ENCODE peak calls at places on chromosomes 3 and 15, in four cellular contexts. W is stomach, Z is RWPE1, V is foreskin fibroblast. O is an unnamed sample.

GRCh38 chr15:44087578-44088190 is 107.4 kb downstream of the FRMD5 start:
- DNase-seq in W (no peak), Z (peak; percentile 85), V (peak; percentile 87), O (no peak)

GRCh38 chr3:12175137-12175593 is 16.5 kb upstream of the TIMP4 start:
- DNase-seq in W (no peak), Z (no peak), V (peak; percentile 68), O (no peak)

GRCh38 chr15:40754883-40755815 is at the start of gene RMDN3:
- DNase-seq in W (peak; percentile 94), Z (peak; percentile 91), V (peak; percentile 97), O (peak; percentile 90)

GRCh38 chr3:86814918-86815655 is 175.9 kb downstream of the VGLL3 start:
- DNase-seq in W (no peak), Z (no peak), V (peak; percentile 38), O (no peak)

GRCh38 chr3:55207744-55208143 is 279.4 kb downstream of the WNT5A start:
- DNase-seq in W (no peak), Z (no peak), V (no peak), O (no peak)

GRCh38 chr15:81062937-81063336 is 62.2 kb downstream of the TLNRD1 start:
- DNase-seq in W (no peak), Z (no peak), V (no peak), O (no peak)

GRCh38 chr3:181534881-181535280 is 176.8 kb upstream of the SOX2 start:
- DNase-seq in W (no peak), Z (no peak), V (no peak), O (no peak)

GRCh38 chr15:55402707-55403106 is 5.5 kb downstream of the CCPG1 start:
- DNase-seq in W (no peak), Z (no peak), V (peak; percentile 7), O (no peak)

GRCh38 chr3:58214484-58215316 is 3.9 kb upstream of the DNASE1L3 start:
- DNase-seq in W (no peak), Z (peak; percentile 76), V (peak; percentile 41), O (no peak)

GRCh38 chr15:23599053-23599452 is 33.6 kb downstream of the MKRN3 start:
- DNase-seq in W (no peak), Z (no peak), V (no peak), O (no peak)

GRCh38 chr3:102229062-102229655 is 205.7 kb upstream of the ZPLD1 start:
- DNase-seq in W (peak; percentile 80), Z (peak; percentile 60), V (peak; percentile 86), O (peak; percentile 77)

GRCh38 chr15:28953573-28954195 is 67.9 kb downstream of the APBA2 start:
- DNase-seq in W (no peak), Z (no peak), V (no peak), O (no peak)

GRCh38 chr3:11944052-11944673 is 60.0 kb upstream of the SYN2 start:
- DNase-seq in W (peak; percentile 28), Z (peak; percentile 25), V (peak; percentile 53), O (peak; percentile 28)

GRCh38 chr3:13420817-13421755 is 964 bp upstream of the NUP210 start:
- DNase-seq in W (peak; percentile 30), Z (no peak), V (no peak), O (no peak)

GRCh38 chr3:139794469-139795265 is 116.9 kb upstream of the NMNAT3 start:
- DNase-seq in W (no peak), Z (no peak), V (no peak), O (no peak)

GRCh38 chr3:65971281-65972252 is 67.2 kb downstream of the MAGI1 start:
- DNase-seq in W (no peak), Z (no peak), V (peak; percentile 49), O (no peak)

GRCh38 chr3:141331370-141332318 is 36.7 kb upstream of the ZBTB38 start:
- DNase-seq in W (no peak), Z (peak; percentile 59), V (peak; percentile 99), O (peak; percentile 62)

GRCh38 chr3:173395412-173396181 is 1.9 kb upstream of the NLGN1 start:
- DNase-seq in W (peak; percentile 78), Z (peak; percentile 64), V (peak; percentile 94), O (peak; percentile 88)

GRCh38 chr3:110027446-110027845 is 690.1 kb upstream of the DPPA4 start:
- DNase-seq in W (no peak), Z (peak; percentile 18), V (peak; percentile 69), O (peak; percentile 0)

GRCh38 chr3:195086885-195087284 is 184.1 kb downstream of the XXYLT1 start:
- DNase-seq in W (no peak), Z (no peak), V (no peak), O (no peak)

GRCh38 chr15:73522011-73522410 is 79.0 kb downstream of the REC114 start:
- DNase-seq in W (no peak), Z (no peak), V (no peak), O (no peak)

GRCh38 chr15:84926491-84927220 is 42.2 kb downstream of the SLC28A1 start:
- DNase-seq in W (no peak), Z (no peak), V (peak; percentile 16), O (no peak)

GRCh38 chr15:68042156-68042854 is 11.8 kb upstream of the PIAS1 start:
- DNase-seq in W (no peak), Z (no peak), V (no peak), O (no peak)

GRCh38 chr3:46566040-46566631 is at the start of gene LRRC2:
- DNase-seq in W (peak; percentile 73), Z (peak; percentile 17), V (peak; percentile 73), O (no peak)

DNA sequence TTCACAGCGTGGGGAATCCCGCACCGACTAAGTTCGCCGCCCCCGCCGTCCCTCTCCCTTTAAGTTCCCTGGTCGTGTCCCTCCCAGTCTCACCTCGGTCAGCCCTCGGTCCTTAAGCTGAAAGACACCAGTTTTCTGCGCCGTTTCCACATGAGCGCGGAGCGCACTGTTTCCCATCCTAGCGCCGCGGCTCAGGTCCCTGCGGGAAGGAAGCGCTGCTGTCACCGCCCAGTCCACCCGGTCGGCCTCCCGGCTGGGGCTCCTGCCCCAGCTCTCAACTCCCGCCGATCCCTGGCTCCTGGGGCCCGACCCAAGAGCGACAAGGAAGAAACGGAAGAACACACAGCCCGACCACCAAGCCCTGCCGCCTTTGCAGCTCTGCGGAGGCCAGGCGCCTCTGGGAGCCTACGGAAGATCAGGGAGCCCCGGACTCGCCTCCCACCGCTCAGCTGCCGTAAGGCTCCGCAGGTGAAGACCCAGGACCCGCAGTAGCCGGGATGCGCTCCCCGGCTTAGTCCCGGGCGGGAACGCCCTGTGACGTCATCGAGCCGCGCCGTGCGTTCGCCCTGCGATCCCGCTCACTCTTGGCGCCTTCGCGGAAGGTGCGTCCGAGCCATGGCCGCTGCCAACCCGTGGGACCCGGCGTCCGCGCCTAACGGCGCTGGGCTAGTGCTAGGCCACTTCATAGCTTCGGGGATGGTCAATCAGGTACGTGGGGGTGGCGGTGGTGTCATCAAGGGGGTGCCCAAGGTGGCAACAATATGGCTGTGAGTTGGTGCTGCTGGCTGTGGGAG is at the start of the genes HAUS2 and LRRC57:
- DNase-seq in W (peak; percentile 88), Z (peak; percentile 97), V (peak; percentile 95), O (peak; percentile 82)
- TF ChIP-seq CTCF in W (peak; percentile 23), Z (no peak), V (no peak), O (no peak)

GRCh38 chr3:129482721-129483120 is 42.7 kb downstream of the IFT122 start:
- DNase-seq in W (no peak), Z (no peak), V (no peak), O (no peak)
- TF ChIP-seq CTCF in W (no peak), Z (no peak), V (no peak), O (no peak)

DNA sequence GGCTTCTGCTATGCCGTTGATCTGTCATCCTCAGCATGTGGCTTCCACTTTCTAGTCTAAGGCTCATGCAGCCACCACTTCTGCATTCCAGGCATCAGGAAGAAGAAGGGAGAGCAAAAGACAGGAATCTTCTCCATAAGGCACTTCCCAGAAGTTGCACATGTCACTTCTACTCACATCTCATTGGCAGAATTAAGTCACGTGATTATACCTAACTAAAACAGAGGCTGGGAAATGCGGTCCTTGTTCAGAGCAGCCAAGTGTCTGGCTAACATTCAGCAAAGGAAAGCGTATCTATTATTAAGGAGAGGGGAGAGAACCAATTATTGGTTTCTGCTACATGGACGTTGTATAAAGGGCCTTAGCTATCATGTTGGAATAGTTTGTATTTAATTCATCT is 173.6 kb upstream of the PFN2 start:
- DNase-seq in W (no peak), Z (no peak), V (no peak), O (no peak)
- TF ChIP-seq CTCF in W (no peak), Z (no peak), V (no peak), O (no peak)

DNA sequence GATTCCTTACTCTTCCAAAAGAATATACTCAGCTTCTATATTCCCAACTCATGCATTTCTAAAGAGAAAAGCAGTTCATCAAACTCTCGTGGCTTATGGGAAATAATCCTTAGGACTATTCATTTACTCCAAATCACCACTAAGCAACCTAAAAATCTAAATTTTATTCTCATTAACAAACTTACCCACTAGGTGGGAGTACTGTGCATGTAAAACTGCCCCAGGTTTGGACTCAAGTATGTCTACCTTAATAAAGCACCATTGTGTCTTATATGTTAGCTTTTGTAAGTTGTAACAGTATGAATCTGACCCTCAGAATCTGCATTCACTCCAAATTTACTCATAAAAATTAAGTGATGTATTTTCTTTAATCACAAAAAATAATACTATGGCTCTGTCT is 25.3 kb downstream of the RAD18 start:
- DNase-seq in W (no peak), Z (no peak), V (peak; percentile 61), O (no peak)
- TF ChIP-seq CTCF in W (no peak), Z (peak; percentile 37), V (peak; percentile 41), O (no peak)

DNA sequence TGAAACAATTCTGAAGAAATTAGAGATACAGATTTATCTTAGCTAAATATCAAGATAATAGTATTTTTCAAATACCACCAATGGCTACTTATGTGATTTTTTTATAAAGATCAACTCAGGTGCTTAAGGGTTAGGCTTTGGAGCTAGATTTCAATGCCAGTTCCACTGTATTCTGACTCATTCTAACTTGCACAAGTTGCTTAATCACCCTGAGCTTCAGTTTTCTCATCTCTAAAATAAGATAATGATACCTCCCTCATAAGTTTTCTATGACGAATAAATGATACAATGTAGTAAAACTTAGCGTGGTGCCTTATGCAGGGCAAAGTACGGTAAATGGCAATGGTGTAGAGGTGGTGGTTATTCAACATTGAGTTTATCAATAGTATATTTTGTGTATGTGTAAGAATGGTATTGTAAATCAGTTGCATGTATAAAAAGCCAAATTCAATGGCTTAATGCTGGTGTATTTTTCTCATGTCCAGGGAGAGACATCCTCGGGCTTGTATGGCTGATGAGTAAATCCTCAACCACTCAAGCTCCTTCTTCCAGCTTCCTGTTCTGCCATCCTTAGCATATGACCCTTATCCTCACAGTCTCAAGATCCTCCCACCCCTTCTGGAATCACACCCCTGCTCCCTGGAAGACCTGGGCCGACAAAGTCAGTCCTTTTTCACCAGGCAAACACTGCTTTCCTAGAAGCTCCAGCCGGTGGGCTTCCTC is 505.9 kb upstream of the CFAP20DC start:
- DNase-seq in W (no peak), Z (peak; percentile 47), V (peak; percentile 54), O (no peak)
- TF ChIP-seq CTCF in W (no peak), Z (no peak), V (no peak), O (no peak)

GRCh38 chr15:59622289-59622688 is 10.7 kb downstream of the GCNT3 start:
- DNase-seq in W (peak; percentile 66), Z (peak; percentile 92), V (peak; percentile 81), O (peak; percentile 92)
- TF ChIP-seq CTCF in W (no peak), Z (peak; percentile 15), V (peak; percentile 48), O (peak; percentile 83)

O was measured in Calu3.